ENCODE peak calls at places on chromosome 15, in six cellular contexts. T is GM04503; Q is K562; J is activated CD4-positive, alpha-beta T cell treated with anti-CD3 and anti-CD28 coated beads for 48 hours; F is AG08396; A is occipital lobe. W is an unnamed sample.
A peak's percentile ranks its signal among the peaks of the same experiment; 100 is the strongest.

GRCh38 chr15:35663956-35664355 is 118.0 kb upstream of the DPH6 start:
- DNase-seq in T (no peak), Q (no peak), J (no peak), F (no peak), A (no peak), W (no peak)

GRCh38 chr15:42964476-42964875 is 43.9 kb upstream of the TTBK2 start:
- DNase-seq in T (no peak), Q (no peak), J (no peak), F (no peak), A (no peak), W (no peak)

GRCh38 chr15:33031324-33031736 is 163.2 kb downstream of the FMN1 start:
- DNase-seq in T (no peak), Q (no peak), J (no peak), F (peak; percentile 44), A (peak; percentile 18), W (peak; percentile 37)

GRCh38 chr15:101058735-101059134 is 139.6 kb downstream of the LRRK1 start:
- DNase-seq in T (no peak), Q (no peak), J (no peak), F (no peak), A (no peak), W (no peak)

GRCh38 chr15:47616876-47617275 is 100.4 kb upstream of the SEMA6D start:
- DNase-seq in T (no peak), Q (no peak), J (no peak), F (no peak), A (no peak), W (no peak)

GRCh38 chr15:100705841-100706240 is 103.5 kb downstream of the ASB7 start:
- DNase-seq in T (no peak), Q (no peak), J (no peak), F (no peak), A (no peak), W (no peak)

GRCh38 chr15:57251941-57252340 is 124.4 kb upstream of the CGNL1 start:
- DNase-seq in T (peak; percentile 54), Q (no peak), J (no peak), F (no peak), A (no peak), W (no peak)

GRCh38 chr15:68431037-68431791 is 749 bp downstream of the ITGA11 start:
- DNase-seq in T (no peak), Q (no peak), J (no peak), F (no peak), A (no peak), W (no peak)

GRCh38 chr15:47288794-47289193 is 428.5 kb upstream of the SEMA6D start:
- DNase-seq in T (no peak), Q (no peak), J (no peak), F (no peak), A (no peak), W (no peak)

GRCh38 chr15:25171856-25172687 is 217.3 kb downstream of the SNRPN start:
- DNase-seq in T (no peak), Q (no peak), J (no peak), F (no peak), A (no peak), W (no peak)

GRCh38 chr15:95690631-95691340 is 639.7 kb upstream of the NR2F2 start:
- DNase-seq in T (no peak), Q (no peak), J (no peak), F (no peak), A (no peak), W (no peak)

GRCh38 chr15:29765234-29765841 is 56.9 kb downstream of the TJP1 start:
- DNase-seq in T (no peak), Q (no peak), J (no peak), F (no peak), A (no peak), W (no peak)

GRCh38 chr15:67101981-67102929 is 36.9 kb downstream of the SMAD3 start:
- DNase-seq in T (no peak), Q (no peak), J (peak; percentile 72), F (no peak), A (no peak), W (no peak)

GRCh38 chr15:98723195-98723594 is 74.9 kb downstream of the IGF1R start:
- DNase-seq in T (no peak), Q (no peak), J (no peak), F (no peak), A (no peak), W (no peak)

GRCh38 chr15:68431792-68432401 is at the start of gene ITGA11:
- DNase-seq in T (no peak), Q (no peak), J (no peak), F (peak; percentile 53), A (no peak), W (peak; percentile 26)

GRCh38 chr15:79310985-79311900 is at the start of gene TMED3:
- DNase-seq in T (peak; percentile 31), Q (peak; percentile 97), J (peak; percentile 88), F (peak; percentile 98), A (peak; percentile 46), W (peak; percentile 87)

GRCh38 chr15:90379263-90379662 is 8.8 kb upstream of the IQGAP1 start:
- DNase-seq in T (no peak), Q (no peak), J (no peak), F (no peak), A (no peak), W (no peak)

GRCh38 chr15:58517252-58517681 is 85.5 kb downstream of the LIPC start:
- DNase-seq in T (no peak), Q (no peak), J (peak; percentile 37), F (no peak), A (no peak), W (no peak)

GRCh38 chr15:49427369-49427768 is 4.3 kb downstream of the FGF7 start:
- DNase-seq in T (no peak), Q (no peak), J (no peak), F (no peak), A (no peak), W (no peak)

GRCh38 chr15:94584833-94585244 is 353.5 kb downstream of the MCTP2 start:
- DNase-seq in T (no peak), Q (peak; percentile 7), J (peak; percentile 73), F (no peak), A (no peak), W (no peak)

GRCh38 chr15:91110407-91110806 is 10.3 kb downstream of the SV2B start:
- DNase-seq in T (no peak), Q (no peak), J (no peak), F (no peak), A (no peak), W (no peak)

GRCh38 chr15:77418341-77419049 is 1.4 kb downstream of the PEAK1 start:
- DNase-seq in T (no peak), Q (no peak), J (no peak), F (peak; percentile 45), A (no peak), W (no peak)

GRCh38 chr15:41031232-41032078 is 78.2 kb downstream of the CHAC1 start:
- DNase-seq in T (no peak), Q (no peak), J (no peak), F (no peak), A (no peak), W (no peak)

GRCh38 chr15:29461877-29462276 is 192.3 kb upstream of the NSMCE3 start:
- DNase-seq in T (no peak), Q (no peak), J (no peak), F (no peak), A (no peak), W (no peak)

GRCh38 chr15:50883903-50884302 is 24.6 kb upstream of the AP4E1 start:
- DNase-seq in T (no peak), Q (no peak), J (peak; percentile 11), F (no peak), A (peak; percentile 5), W (no peak)

GRCh38 chr15:85687329-85687728 is 107.4 kb downstream of the KLHL25 start:
- DNase-seq in T (no peak), Q (no peak), J (no peak), F (no peak), A (no peak), W (no peak)

GRCh38 chr15:59825926-59826325 is 136.8 kb upstream of the BNIP2 start:
- DNase-seq in T (no peak), Q (no peak), J (no peak), F (no peak), A (no peak), W (peak; percentile 52)

GRCh38 chr15:98715401-98715800 is 67.1 kb downstream of the IGF1R start:
- DNase-seq in T (no peak), Q (no peak), J (no peak), F (no peak), A (no peak), W (no peak)

GRCh38 chr15:99732711-99733267 is 448 bp downstream of the LYSMD4 start:
- DNase-seq in T (no peak), Q (peak; percentile 29), J (peak; percentile 21), F (peak; percentile 24), A (no peak), W (peak; percentile 40)

GRCh38 chr15:61112231-61112630 is 116.9 kb downstream of the RORA start:
- DNase-seq in T (no peak), Q (no peak), J (no peak), F (no peak), A (no peak), W (no peak)

GRCh38 chr15:49187537-49188245 is 17.6 kb downstream of the GALK2 start:
- DNase-seq in T (peak; percentile 29), Q (no peak), J (no peak), F (peak; percentile 63), A (no peak), W (no peak)

GRCh38 chr15:39172380-39173281 is 408.2 kb upstream of the THBS1 start:
- DNase-seq in T (no peak), Q (no peak), J (no peak), F (peak; percentile 42), A (peak; percentile 21), W (no peak)

GRCh38 chr15:66961407-66961884 is 104.0 kb upstream of the SMAD3 start:
- DNase-seq in T (no peak), Q (no peak), J (no peak), F (no peak), A (no peak), W (no peak)

GRCh38 chr15:58566029-58566428 is 134.2 kb downstream of the LIPC start:
- DNase-seq in T (no peak), Q (no peak), J (no peak), F (no peak), A (no peak), W (no peak)

GRCh38 chr15:67967871-67968423 is 86.2 kb upstream of the PIAS1 start:
- DNase-seq in T (no peak), Q (peak; percentile 59), J (peak; percentile 10), F (peak; percentile 71), A (peak; percentile 76), W (no peak)

GRCh38 chr15:44798815-44799214 is 62.5 kb downstream of the TRIM69 start:
- DNase-seq in T (no peak), Q (peak; percentile 26), J (no peak), F (peak; percentile 11), A (no peak), W (no peak)

GRCh38 chr15:42716626-42717025 is 20.3 kb downstream of the CDAN1 start:
- DNase-seq in T (no peak), Q (no peak), J (no peak), F (no peak), A (no peak), W (no peak)